ENCODE peak calls at places on chromosomes 3 and 15, in eight cellular contexts. Q is GM10248, F is HepG2, G is AG04450, S is endothelial cell, V is lower lobe of right lung, Y is progenitor cell of endocrine pancreas, U is GM13977. J is an unnamed sample.

GRCh38 chr15:64224508-64224907 is 61.7 kb upstream of the PPIB start:
- DNase-seq in Y (no peak), G (peak; percentile 24), U (no peak), F (peak; percentile 10), V (no peak), S (no peak), Q (no peak), J (no peak)

GRCh38 chr3:47024932-47025331 is 45.5 kb downstream of the NBEAL2 start:
- DNase-seq in Q (no peak), Y (no peak), V (no peak), U (no peak), G (no peak), S (no peak), F (no peak), J (no peak)

GRCh38 chr3:160006282-160007163 is 17.9 kb downstream of the IL12A start:
- DNase-seq in G (peak; percentile 61), S (peak; percentile 52), V (no peak), F (peak; percentile 47), Y (no peak), U (peak; percentile 50), Q (peak; percentile 53), J (no peak)

GRCh38 chr3:40240921-40241320 is 68.6 kb upstream of the EIF1B start:
- DNase-seq in V (no peak), Q (no peak), U (no peak), S (no peak), Y (no peak), F (no peak), G (no peak), J (no peak)

GRCh38 chr3:84806958-84807357 is 151.8 kb upstream of the CADM2 start:
- DNase-seq in V (no peak), Q (no peak), Y (no peak), S (no peak), F (no peak), G (no peak), U (no peak), J (no peak)

GRCh38 chr3:170038434-170039110 is 777 bp downstream of the GPR160 start:
- DNase-seq in U (peak; percentile 41), Q (peak; percentile 44), G (no peak), F (no peak), V (peak; percentile 74), S (peak; percentile 22), Y (peak; percentile 50), J (no peak)

GRCh38 chr3:150135321-150135721 is 164.6 kb upstream of the PFN2 start:
- DNase-seq in F (no peak), V (no peak), G (no peak), S (no peak), Y (no peak), U (no peak), Q (no peak), J (no peak)

GRCh38 chr3:52934626-52935530 is 37.5 kb upstream of the STIMATE start:
- DNase-seq in Q (peak; percentile 67), Y (no peak), G (peak; percentile 24), V (no peak), F (peak; percentile 46), U (peak; percentile 57), S (peak; percentile 39), J (no peak)

GRCh38 chr3:66393486-66394260 is 107.1 kb downstream of the LRIG1 start:
- DNase-seq in U (no peak), Q (no peak), S (no peak), V (no peak), G (no peak), Y (no peak), F (no peak), J (no peak)

GRCh38 chr15:84631706-84632272 is 22.3 kb downstream of the WDR73 start:
- DNase-seq in V (no peak), U (no peak), S (no peak), Q (no peak), G (no peak), F (peak; percentile 12), Y (no peak), J (no peak)

GRCh38 chr15:23599053-23599452 is 33.6 kb downstream of the MKRN3 start:
- DNase-seq in Q (no peak), F (no peak), Y (no peak), S (no peak), V (no peak), U (no peak), G (no peak), J (no peak)

GRCh38 chr15:76330281-76330680 is 6.3 kb upstream of the ISL2 start:
- DNase-seq in Y (no peak), V (no peak), F (peak; percentile 47), G (no peak), U (no peak), S (no peak), Q (no peak), J (no peak)

GRCh38 chr3:54906763-54907162 is 21.1 kb downstream of the LRTM1 start:
- DNase-seq in U (no peak), Q (no peak), V (no peak), G (no peak), F (no peak), Y (no peak), S (no peak), J (no peak)

GRCh38 chr3:185365281-185366211 is 2.6 kb downstream of the MAP3K13 start:
- DNase-seq in V (no peak), S (no peak), Q (no peak), Y (no peak), F (no peak), G (no peak), U (no peak), J (no peak)

GRCh38 chr3:86990171-86990733 is 697 bp downstream of the VGLL3 start:
- DNase-seq in F (no peak), S (peak; percentile 23), G (no peak), U (peak; percentile 18), Q (peak; percentile 14), V (peak; percentile 51), Y (peak; percentile 34), J (peak; percentile 95)

GRCh38 chr3:73609655-73610054 is 15.1 kb downstream of the PDZRN3 start:
- DNase-seq in U (no peak), F (no peak), G (no peak), Y (no peak), V (no peak), S (no peak), Q (no peak), J (no peak)

GRCh38 chr3:50573566-50574279 is 4.4 kb downstream of the HEMK1 start:
- DNase-seq in Q (no peak), F (no peak), U (no peak), V (peak; percentile 64), Y (no peak), S (no peak), G (no peak), J (no peak)

GRCh38 chr3:115062412-115062956 is 84.6 kb downstream of the ZBTB20 start:
- DNase-seq in Q (no peak), G (no peak), U (no peak), F (no peak), Y (no peak), S (no peak), V (no peak), J (no peak)

GRCh38 chr15:56051700-56052099 is 58.3 kb upstream of the NEDD4 start:
- DNase-seq in F (no peak), Q (no peak), U (no peak), S (no peak), Y (no peak), G (no peak), V (no peak), J (no peak)

GRCh38 chr15:60076582-60077263 is 72.6 kb downstream of the FOXB1 start:
- DNase-seq in F (no peak), Y (no peak), G (no peak), Q (no peak), V (no peak), S (no peak), U (no peak), J (no peak)

GRCh38 chr3:120062474-120062873 is 31.8 kb downstream of the GSK3B start:
- DNase-seq in U (no peak), V (no peak), Q (no peak), G (no peak), S (peak; percentile 11), Y (no peak), F (no peak), J (no peak)

GRCh38 chr3:165855581-165855980 is 18.4 kb upstream of the BCHE start:
- DNase-seq in V (no peak), U (no peak), Y (no peak), S (no peak), Q (no peak), F (no peak), G (no peak), J (no peak)

GRCh38 chr3:165852710-165853109 is 15.5 kb upstream of the BCHE start:
- DNase-seq in S (no peak), U (no peak), F (no peak), Y (no peak), V (no peak), Q (no peak), G (no peak), J (no peak)

GRCh38 chr3:165852150-165852549 is 14.9 kb upstream of the BCHE start:
- DNase-seq in S (no peak), Q (no peak), F (no peak), V (no peak), U (no peak), G (no peak), Y (no peak), J (no peak)

GRCh38 chr3:165854696-165855095 is 17.5 kb upstream of the BCHE start:
- DNase-seq in Q (peak; percentile 14), Y (no peak), G (no peak), U (peak; percentile 13), F (peak; percentile 1), S (no peak), V (no peak), J (no peak)
- TF ChIP-seq CTCF in Q (peak; percentile 53), Y (peak; percentile 74), G (peak; percentile 60), U (peak; percentile 61), F (peak; percentile 57), S (peak; percentile 84), V (peak; percentile 38), J (peak; percentile 89)

DNA sequence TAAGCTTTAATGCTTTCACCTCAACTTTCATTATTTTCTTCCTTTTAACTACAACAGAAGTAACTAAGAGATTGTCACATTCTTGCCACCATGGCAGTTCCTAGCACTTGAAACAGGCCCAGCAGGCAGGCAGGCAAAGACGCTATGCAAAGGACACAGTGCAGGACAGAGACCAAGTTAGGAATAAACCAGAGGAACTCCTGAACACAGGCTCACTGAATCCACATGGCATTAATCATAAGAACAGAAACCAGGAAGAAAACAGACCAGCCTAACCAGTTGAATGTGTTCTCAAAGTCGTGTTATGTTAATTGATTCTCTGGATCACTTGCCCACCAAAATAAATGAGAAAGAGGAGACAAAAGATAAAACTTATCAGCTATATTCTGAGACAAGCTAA is 397.6 kb downstream of the TBL1XR1 start:
- DNase-seq in U (no peak), G (no peak), Q (no peak), F (no peak), Y (no peak), V (no peak), S (no peak), J (no peak)
- TF ChIP-seq CTCF in U (no peak), G (no peak), Q (no peak), F (no peak), Y (no peak), V (no peak), S (no peak), J (no peak)

GRCh38 chr15:79450648-79451047 is 18.5 kb downstream of the MINAR1 start:
- DNase-seq in G (no peak), F (peak; percentile 5), U (no peak), V (no peak), S (no peak), Q (no peak), Y (no peak), J (no peak)
- TF ChIP-seq CTCF in G (peak; percentile 17), F (peak; percentile 38), U (no peak), V (no peak), S (peak; percentile 21), Q (no peak), Y (peak; percentile 38), J (peak; percentile 69)

GRCh38 chr15:89472785-89473256 is 23.6 kb downstream of the RHCG start:
- DNase-seq in Q (peak; percentile 79), Y (peak; percentile 77), F (peak; percentile 56), S (peak; percentile 90), U (peak; percentile 87), V (no peak), G (peak; percentile 1), J (no peak)
- TF ChIP-seq CTCF in Q (peak; percentile 90), Y (peak; percentile 93), F (peak; percentile 98), S (peak; percentile 82), U (peak; percentile 93), V (peak; percentile 54), G (peak; percentile 67), J (peak; percentile 87)